ENCODE peak calls at places on chromosomes 2 and 18, in four cellular contexts. K is K562, Q is GM12878, V is HepG2. S is an unnamed sample.

GRCh38 chr2:173553589-173553988 is 198.9 kb downstream of the CDCA7 start:
- DNase-seq in V (no peak), Q (no peak), K (no peak), S (no peak)

GRCh38 chr18:14914771-14915170 is 166.8 kb downstream of the ANKRD30B start:
- DNase-seq in V (no peak), Q (no peak), K (no peak), S (no peak)

GRCh38 chr2:182103531-182103930 is 117.9 kb downstream of the PPP1R1C start:
- DNase-seq in V (no peak), Q (no peak), K (no peak), S (no peak)

GRCh38 chr2:65130440-65131175 is 702 bp upstream of the RAB1A start:
- DNase-seq in K (peak), V (no peak), Q (peak), S (no peak)

GRCh38 chr2:205734436-205734835 is 52.1 kb downstream of the NRP2 start:
- DNase-seq in Q (no peak), V (peak), K (peak), S (no peak)

GRCh38 chr18:28408528-28408927 is 231.6 kb upstream of the CDH2 start:
- DNase-seq in Q (no peak), K (no peak), V (no peak), S (no peak)

GRCh38 chr2:64699712-64700111 is 46.0 kb upstream of the SERTAD2 start:
- DNase-seq in Q (peak), K (no peak), V (no peak), S (no peak)

GRCh38 chr2:85457877-85458316 is 39.4 kb downstream of the SH2D6 start:
- DNase-seq in V (no peak), K (no peak), Q (no peak), S (no peak)

GRCh38 chr18:75089748-75090327 is 119.1 kb downstream of the PTGR3 start:
- DNase-seq in K (no peak), Q (no peak), V (no peak), S (peak)

GRCh38 chr2:20485612-20485926 is 38.7 kb downstream of the RHOB start:
- DNase-seq in K (no peak), V (no peak), Q (no peak), S (no peak)

GRCh38 chr2:231554327-231554726 is 24.1 kb upstream of the NMUR1 start:
- DNase-seq in V (no peak), K (no peak), Q (no peak), S (no peak)

GRCh38 chr18:6885992-6886823 is 156.7 kb downstream of the ARHGAP28 start:
- DNase-seq in K (peak), V (peak), Q (no peak), S (no peak)

GRCh38 chr2:9162841-9163240 is 43.8 kb upstream of the ASAP2 start:
- DNase-seq in Q (no peak), K (no peak), V (no peak), S (no peak)

GRCh38 chr2:221596192-221596591 is 24.1 kb upstream of the EPHA4 start:
- DNase-seq in K (no peak), V (no peak), Q (no peak), S (no peak)

GRCh38 chr18:39863916-39864315 is 2091.1 kb upstream of the PIK3C3 start:
- DNase-seq in K (no peak), V (no peak), Q (no peak), S (no peak)

GRCh38 chr2:28748176-28748575 is 3.5 kb upstream of the PPP1CB start:
- DNase-seq in Q (no peak), K (no peak), V (no peak), S (no peak)

GRCh38 chr2:27170569-27171337 is 21.9 kb downstream of the TCF23 start:
- DNase-seq in V (no peak), Q (no peak), K (no peak), S (no peak)

GRCh38 chr18:28729321-28729720 is 552.4 kb upstream of the CDH2 start:
- DNase-seq in V (no peak), Q (no peak), K (no peak), S (no peak)

GRCh38 chr2:119795309-119796303 is 35.9 kb downstream of the PTPN4 start:
- DNase-seq in V (no peak), K (no peak), Q (no peak), S (no peak)

GRCh38 chr2:128644745-128645256 is 326.1 kb upstream of the HS6ST1 start:
- DNase-seq in K (no peak), V (no peak), Q (no peak), S (peak)

GRCh38 chr2:8427211-8427610 is 254.6 kb upstream of the ID2 start:
- DNase-seq in V (no peak), Q (no peak), K (no peak), S (no peak)

GRCh38 chr2:10124538-10125045 is 2.1 kb downstream of the RRM2 start:
- DNase-seq in V (peak), Q (no peak), K (peak), S (no peak)

GRCh38 chr2:225683258-225683657 is 283.7 kb downstream of the NYAP2 start:
- DNase-seq in V (no peak), Q (no peak), K (no peak), S (no peak)

GRCh38 chr2:46249654-46250053 is 47.6 kb upstream of the EPAS1 start:
- DNase-seq in Q (no peak), V (no peak), K (no peak), S (no peak)

GRCh38 chr2:14631676-14632075 is 841 bp upstream of the LRATD1 start:
- DNase-seq in Q (no peak), V (no peak), K (no peak), S (no peak)

GRCh38 chr2:222610746-222611145 is 45.1 kb downstream of the FARSB start:
- DNase-seq in Q (no peak), V (no peak), K (no peak), S (no peak)

GRCh38 chr18:57445488-57446319 is 10.5 kb downstream of the ONECUT2 start:
- DNase-seq in K (no peak), V (peak), Q (no peak), S (no peak)

GRCh38 chr2:148554459-148555247 is 89.9 kb upstream of the EPC2 start:
- DNase-seq in Q (no peak), V (no peak), K (no peak), S (no peak)

GRCh38 chr2:3269425-3270094 is 108.1 kb downstream of the EIPR1 start:
- DNase-seq in V (no peak), Q (no peak), K (no peak), S (no peak)

GRCh38 chr2:11073251-11073650 is 82.0 kb upstream of the SLC66A3 start:
- DNase-seq in V (peak), K (peak), Q (no peak), S (peak)

GRCh38 chr2:189300917-189301316 is 121.4 kb upstream of the COL5A2 start:
- DNase-seq in K (no peak), Q (no peak), V (no peak), S (no peak)
- TF ChIP-seq KDM1A in K (no peak), Q (no peak), V (no peak), S (no peak)

GRCh38 chr18:32470136-32470712 is 458 bp downstream of the GAREM1 start:
- DNase-seq in Q (no peak), K (no peak), V (no peak), S (peak)
- TF ChIP-seq GABPA in Q (no peak), K (no peak), V (no peak), S (no peak)

DNA sequence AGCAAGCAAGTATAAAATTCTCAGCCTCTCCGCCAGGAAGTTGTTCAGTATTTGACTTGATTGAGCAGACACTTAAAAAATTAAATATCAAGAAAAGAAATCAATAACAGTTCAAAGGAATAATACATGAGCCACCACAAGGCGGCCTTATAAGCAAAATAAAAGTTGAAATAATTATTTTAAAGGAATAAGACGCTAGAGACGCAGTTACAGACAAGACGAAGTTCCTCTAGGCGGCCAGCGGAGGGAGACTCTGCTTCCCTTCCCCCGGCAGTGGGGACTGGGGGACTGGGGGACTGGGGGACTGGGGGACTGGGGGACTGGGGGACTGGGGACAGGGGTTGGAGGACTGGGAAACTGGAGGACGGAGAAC is 524 bp downstream of the CCDC178 start:
- DNase-seq in Q (no peak), V (no peak), K (peak), S (no peak)
- TF ChIP-seq KDM1A in Q (no peak), V (no peak), K (no peak), S (no peak)

GRCh38 chr2:178806543-178806942 is 680 bp downstream of the TTN start:
- DNase-seq in K (no peak), Q (no peak), V (no peak), S (no peak)
- TF ChIP-seq GABPA in K (no peak), Q (no peak), V (no peak), S (no peak)

DNA sequence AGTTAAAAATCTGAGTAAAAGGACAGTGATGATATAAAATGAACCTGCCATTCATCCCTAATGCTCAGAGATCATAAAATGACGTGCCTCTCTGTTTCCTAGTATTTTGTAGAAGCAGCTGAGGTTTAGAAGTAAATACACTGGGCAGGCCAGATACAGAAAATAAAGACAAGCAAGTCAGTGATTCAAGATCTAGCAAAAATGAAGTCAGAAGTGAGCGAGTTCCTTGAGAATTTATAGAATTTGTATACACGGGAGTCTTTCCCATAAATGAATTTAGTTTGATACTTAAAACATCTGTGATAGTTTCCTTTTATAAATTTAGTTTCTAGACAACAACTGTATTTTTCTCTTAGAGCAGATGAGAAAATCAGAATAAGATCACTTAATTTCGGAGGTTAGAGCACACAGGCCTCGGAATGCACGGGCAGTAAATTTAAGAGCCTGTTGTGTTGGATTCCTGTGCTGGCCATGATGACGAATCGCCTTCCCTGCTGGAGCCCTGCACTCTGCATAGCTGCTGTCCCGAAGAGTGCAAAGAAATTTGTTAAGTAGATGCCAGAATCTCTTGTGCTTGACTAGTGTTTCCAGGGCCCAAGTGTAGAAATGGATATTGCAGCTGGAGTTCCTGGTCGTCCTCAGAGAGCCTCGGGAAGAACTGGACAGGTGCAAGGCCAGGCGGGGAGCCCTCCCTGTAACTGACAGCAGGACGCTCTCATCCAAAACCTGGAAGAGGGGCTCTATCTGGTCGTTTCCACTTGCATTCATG is 83.7 kb upstream of the RBM44 start:
- DNase-seq in V (peak), K (no peak), Q (no peak), S (no peak)
- TF ChIP-seq KDM1A in V (no peak), K (no peak), Q (no peak), S (no peak)

DNA sequence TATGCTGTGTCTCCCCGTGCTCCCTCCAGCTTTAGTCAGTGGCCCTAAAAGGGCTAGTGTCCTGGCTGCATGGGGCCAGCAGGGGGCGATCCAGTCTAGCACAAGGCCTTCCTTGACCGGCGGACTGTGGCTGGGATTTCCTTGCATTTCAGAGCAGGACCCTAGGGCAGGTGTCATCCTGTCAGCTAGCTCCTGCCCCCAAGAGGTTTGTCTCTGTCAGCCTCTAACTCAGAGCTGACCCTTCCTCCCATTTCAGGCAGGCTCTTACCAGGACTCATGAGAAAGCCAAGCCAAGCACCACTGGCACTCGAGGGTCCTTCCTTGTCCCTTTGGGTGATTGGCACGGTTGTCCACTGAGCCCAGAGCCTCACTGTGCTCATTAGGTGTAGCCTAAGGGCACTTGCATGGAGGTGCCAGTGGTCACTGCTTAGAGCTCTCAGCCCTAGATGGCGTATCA is 140.3 kb downstream of the RPIA start:
- DNase-seq in V (peak), K (peak), Q (no peak), S (peak)
- TF ChIP-seq GABPA in V (no peak), K (no peak), Q (no peak), S (no peak)

DNA sequence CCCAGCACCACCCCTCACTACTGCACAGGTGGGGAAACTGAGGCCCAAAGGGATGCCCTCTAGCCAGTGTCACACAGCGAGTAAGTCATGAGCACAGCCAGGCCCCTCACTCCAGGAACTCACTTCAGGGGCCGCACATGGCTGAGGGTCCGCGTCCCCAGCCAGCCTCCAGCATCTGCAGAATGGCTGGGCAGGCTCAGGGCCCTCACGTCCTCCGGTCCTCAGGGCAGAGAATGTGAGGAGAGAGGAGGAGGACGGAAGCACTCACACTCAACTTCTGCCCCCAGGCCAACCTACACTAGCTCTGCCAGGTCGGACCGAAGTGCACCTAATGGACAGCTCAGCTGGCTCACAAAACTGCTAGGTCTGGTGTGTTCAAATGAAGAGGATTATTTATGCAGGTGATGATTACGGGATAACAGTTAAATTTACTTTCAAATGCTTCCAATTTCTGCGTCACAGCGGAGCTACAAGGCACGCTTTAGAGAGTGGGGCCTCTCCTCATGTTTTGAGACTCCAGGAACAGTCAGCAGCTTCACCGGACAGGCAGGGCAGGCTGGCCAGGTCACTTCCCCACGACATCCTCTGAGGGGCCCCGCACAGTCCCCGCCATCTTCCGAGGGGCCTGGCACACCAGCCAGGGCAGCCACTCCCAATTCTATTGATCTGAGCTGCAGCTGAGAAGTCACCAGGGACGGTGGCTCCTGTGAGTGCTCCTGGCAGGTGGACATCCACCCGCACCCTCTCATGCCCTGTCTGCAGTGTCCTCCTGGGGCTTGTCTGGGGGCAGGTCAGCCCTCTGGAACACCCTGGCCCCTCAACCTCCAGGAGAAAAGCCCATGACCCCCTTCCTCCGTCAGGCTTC is 26.5 kb downstream of the KIF1A start:
- DNase-seq in V (no peak), Q (no peak), K (no peak), S (no peak)
- TF ChIP-seq KDM1A in V (no peak), Q (no peak), K (no peak), S (no peak)

GRCh38 chr2:42458396-42458795 is 35.4 kb downstream of the KCNG3 start:
- DNase-seq in Q (no peak), K (no peak), V (no peak), S (no peak)

GRCh38 chr2:42452545-42452944 is 41.2 kb downstream of the KCNG3 start:
- DNase-seq in V (no peak), Q (no peak), K (no peak), S (no peak)

GRCh38 chr2:42459296-42459695 is 34.5 kb downstream of the KCNG3 start:
- DNase-seq in Q (no peak), V (no peak), K (no peak), S (no peak)

GRCh38 chr2:42456126-42456839 is 37.5 kb downstream of the KCNG3 start:
- DNase-seq in V (no peak), K (no peak), Q (no peak), S (no peak)

GRCh38 chr2:42457011-42457410 is 36.8 kb downstream of the KCNG3 start:
- DNase-seq in V (peak), Q (no peak), K (no peak), S (no peak)
- TF ChIP-seq GABPA in V (no peak), Q (no peak), K (no peak), S (no peak)

GRCh38 chr18:26868968-26869586 is 3.6 kb upstream of the AQP4 start:
- DNase-seq in V (no peak), Q (no peak), K (no peak), S (no peak)

GRCh38 chr18:26869640-26870039 is 4.1 kb upstream of the AQP4 start:
- DNase-seq in K (no peak), V (no peak), Q (no peak), S (no peak)

GRCh38 chr18:26875040-26875654 is 9.6 kb upstream of the AQP4 start:
- DNase-seq in Q (no peak), K (no peak), V (peak), S (no peak)

GRCh38 chr18:26874283-26874682 is 8.8 kb upstream of the AQP4 start:
- DNase-seq in V (no peak), K (no peak), Q (no peak), S (no peak)
- TF ChIP-seq KDM1A in V (no peak), K (no peak), Q (no peak), S (no peak)

S was measured in H1.